ENCODE peak calls at places on chromosomes 7 and 10, in eight cellular contexts. I is GM23338, L is PC-3, O is hepatocyte, F is HCT116, K is OCI-LY7, A is neural progenitor cell, N is SK-N-SH. R is an unnamed sample.

GRCh38 chr7:150375662-150376521 is 3.2 kb upstream of the ZNF775 start:
- DNase-seq in L (no peak), A (peak; percentile 2), N (no peak), I (no peak), F (no peak), O (no peak), K (no peak), R (peak; percentile 95)

GRCh38 chr7:21086688-21087087 is 300.0 kb upstream of the SP8 start:
- DNase-seq in F (no peak), L (peak; percentile 93), N (no peak), O (peak; percentile 32), A (no peak), I (no peak), K (no peak), R (peak; percentile 43)

GRCh38 chr10:25493122-25493893 is 318.5 kb downstream of the GPR158 start:
- DNase-seq in I (peak; percentile 91), L (peak; percentile 62), K (no peak), N (peak; percentile 22), A (peak; percentile 85), O (peak; percentile 72), F (peak; percentile 50), R (no peak)

GRCh38 chr7:55641273-55641691 is 69.0 kb upstream of the VOPP1 start:
- DNase-seq in L (peak; percentile 87), N (peak; percentile 66), F (peak; percentile 77), A (peak; percentile 79), O (peak; percentile 87), K (peak; percentile 74), I (peak; percentile 85), R (peak; percentile 62)

GRCh38 chr7:138204285-138204988 is 128.2 kb downstream of the AKR1D1 start:
- DNase-seq in N (peak; percentile 38), L (no peak), I (no peak), F (no peak), O (no peak), A (no peak), K (no peak), R (no peak)

GRCh38 chr10:26455567-26456315 is 17.6 kb downstream of the APBB1IP start:
- DNase-seq in N (no peak), F (no peak), A (no peak), K (no peak), L (no peak), O (no peak), I (no peak), R (no peak)

GRCh38 chr10:13262433-13262832 is 28.3 kb upstream of the UCMA start:
- DNase-seq in A (no peak), L (no peak), I (no peak), K (no peak), N (no peak), F (no peak), O (no peak), R (no peak)

GRCh38 chr7:149844445-149844844 is 6.3 kb downstream of the ZNF862 start:
- DNase-seq in A (no peak), I (no peak), O (no peak), L (no peak), N (no peak), K (no peak), F (no peak), R (no peak)

GRCh38 chr7:155509725-155510551 is 36.4 kb downstream of the CNPY1 start:
- DNase-seq in O (no peak), L (no peak), A (peak; percentile 90), F (no peak), K (no peak), N (no peak), I (peak; percentile 91), R (no peak)

GRCh38 chr10:59285073-59285472 is 77.3 kb downstream of the FAM13C start:
- DNase-seq in I (no peak), F (no peak), L (no peak), A (no peak), O (no peak), K (no peak), N (no peak), R (no peak)

GRCh38 chr10:99013885-99014284 is 221.8 kb downstream of the HPSE2 start:
- DNase-seq in A (no peak), F (no peak), N (no peak), K (no peak), O (no peak), I (no peak), L (no peak), R (no peak)

GRCh38 chr10:44827431-44828006 is 83.6 kb upstream of the TMEM72 start:
- DNase-seq in O (no peak), K (no peak), L (no peak), N (no peak), A (no peak), F (no peak), I (no peak), R (no peak)

GRCh38 chr7:156582591-156583123 is 57.9 kb upstream of the RNF32 start:
- DNase-seq in I (no peak), A (no peak), O (no peak), L (no peak), F (no peak), N (no peak), K (no peak), R (no peak)

GRCh38 chr10:32692174-32692573 is 246.2 kb downstream of the CCDC7 start:
- DNase-seq in K (no peak), F (peak; percentile 66), I (no peak), N (no peak), A (peak; percentile 2), L (peak; percentile 100), O (no peak), R (no peak)

GRCh38 chr7:2405601-2406345 is 2.4 kb downstream of the CHST12 start:
- DNase-seq in O (no peak), N (no peak), L (no peak), F (no peak), A (no peak), K (peak; percentile 64), I (no peak), R (peak; percentile 94)

GRCh38 chr7:3482147-3482921 is 181.3 kb downstream of the SDK1 start:
- DNase-seq in L (peak; percentile 53), K (peak; percentile 23), F (peak; percentile 18), O (peak; percentile 58), I (peak; percentile 91), A (peak; percentile 77), N (peak; percentile 52), R (no peak)

GRCh38 chr7:159049266-159050025 is 95.2 kb downstream of the VIPR2 start:
- DNase-seq in F (no peak), N (no peak), L (no peak), O (no peak), K (no peak), A (no peak), I (no peak), R (peak; percentile 89)

GRCh38 chr7:97421307-97421905 is 303.9 kb downstream of the SDHAF3 start:
- DNase-seq in K (no peak), F (no peak), I (no peak), N (no peak), O (no peak), L (no peak), A (no peak), R (no peak)

GRCh38 chr10:77177161-77177560 is 460.4 kb downstream of the KCNMA1 start:
- DNase-seq in F (no peak), N (no peak), L (no peak), O (no peak), K (no peak), A (no peak), I (no peak), R (no peak)

GRCh38 chr10:31758495-31758894 is 170.1 kb downstream of the ARHGAP12 start:
- DNase-seq in L (no peak), A (no peak), O (peak; percentile 22), K (no peak), N (no peak), F (no peak), I (no peak), R (no peak)

GRCh38 chr10:78779339-78779955 is 289.3 kb upstream of the ZMIZ1 start:
- DNase-seq in K (no peak), I (no peak), F (no peak), N (no peak), O (no peak), A (no peak), L (peak; percentile 96), R (no peak)

GRCh38 chr7:85320699-85321476 is 134.0 kb upstream of the SEMA3D start:
- DNase-seq in N (no peak), F (no peak), I (no peak), L (no peak), K (no peak), O (no peak), A (no peak), R (no peak)

GRCh38 chr7:77760809-77761453 is 37.3 kb downstream of the TMEM60 start:
- DNase-seq in F (no peak), O (no peak), N (no peak), A (no peak), L (no peak), K (peak; percentile 46), I (no peak), R (no peak)

GRCh38 chr7:77757589-77757988 is 40.6 kb downstream of the TMEM60 start:
- DNase-seq in N (no peak), L (no peak), I (no peak), F (no peak), K (no peak), A (no peak), O (no peak), R (peak; percentile 15)

DNA sequence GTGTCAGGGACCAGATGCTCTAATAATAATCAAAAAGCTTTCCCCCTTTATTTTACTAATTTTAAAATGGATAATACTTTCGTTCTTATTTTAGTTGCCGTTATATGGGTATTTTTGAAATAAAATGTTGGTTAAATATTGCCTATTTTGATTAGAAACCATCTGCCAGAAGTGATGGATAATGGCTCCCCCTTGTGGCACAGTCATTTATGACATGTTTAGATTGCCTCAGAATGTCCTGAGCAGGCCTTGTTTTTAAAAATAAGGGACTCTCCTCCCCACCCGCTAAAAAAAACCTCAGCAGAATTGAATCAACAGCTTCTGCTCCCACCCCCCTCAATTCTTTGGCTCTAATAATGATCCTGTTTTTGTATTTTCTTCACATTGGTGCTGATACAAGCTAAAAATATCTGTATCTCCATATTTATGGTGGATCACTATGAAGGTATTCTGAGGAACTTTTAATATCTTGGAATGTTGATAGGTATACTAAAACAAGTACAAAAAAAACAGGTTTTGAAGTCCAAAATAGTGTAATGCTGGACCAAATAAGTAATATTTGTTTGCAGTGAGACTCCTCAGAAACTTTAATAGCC is 38.8 kb downstream of the TMEM60 start:
- DNase-seq in K (peak; percentile 76), O (peak; percentile 79), A (peak; percentile 63), F (peak; percentile 57), I (peak; percentile 84), N (peak; percentile 51), L (peak; percentile 83), R (peak; percentile 64)
- TF ChIP-seq CTCF in K (peak; percentile 98), O (peak; percentile 79), A (peak; percentile 96), F (peak; percentile 67), I (peak; percentile 96), N (peak; percentile 98), L (peak; percentile 89), R (peak; percentile 82)

GRCh38 chr10:131088619-131089018 is 222.9 kb downstream of the TCERG1L start:
- DNase-seq in O (no peak), K (no peak), L (no peak), F (no peak), I (peak; percentile 61), A (peak; percentile 29), N (no peak), R (no peak)
- TF ChIP-seq EZH2phosphoT487 in O (no peak), K (no peak), L (no peak), F (no peak), I (no peak), A (no peak), N (no peak), R (no peak)

GRCh38 chr7:129771928-129772479 is 160.5 kb downstream of the NRF1 start:
- DNase-seq in I (no peak), N (peak; percentile 41), L (no peak), F (no peak), O (no peak), K (no peak), A (peak; percentile 56), R (no peak)
- TF ChIP-seq CTCF in I (no peak), N (no peak), L (no peak), F (no peak), O (no peak), K (no peak), A (no peak), R (no peak)

GRCh38 chr7:78296689-78297371 is 498.3 kb downstream of the PHTF2 start:
- DNase-seq in N (no peak), O (no peak), A (no peak), K (peak; percentile 50), L (peak; percentile 4), I (no peak), F (no peak), R (no peak)
- TF ChIP-seq EZH2phosphoT487 in N (no peak), O (no peak), A (no peak), K (no peak), L (no peak), I (no peak), F (no peak), R (no peak)